ENCODE peak calls at places on chromosome 9, in seven cellular contexts. Q is brain microvascular endothelial cell, Z is epithelial cell of proximal tubule, V is stomach, D is AG09309, J is endodermal cell, A is aorta. M is an unnamed sample.

GRCh38 chr9:95182854-95183563 is 134.5 kb downstream of the FANCC start:
- DNase-seq in A (no peak), V (no peak), D (no peak), Q (peak), J (peak), Z (no peak), M (no peak)

GRCh38 chr9:128877852-128878251 is 3.9 kb downstream of the KYAT1 start:
- DNase-seq in Z (no peak), A (peak), D (no peak), V (no peak), J (no peak), Q (no peak), M (no peak)

GRCh38 chr9:36623280-36623679 is 50.6 kb downstream of the MELK start:
- DNase-seq in V (no peak), D (no peak), A (no peak), Z (no peak), J (no peak), Q (peak), M (peak)

GRCh38 chr9:4750021-4750673 is 9.1 kb upstream of the AK3 start:
- DNase-seq in D (no peak), J (no peak), Z (no peak), Q (peak), A (no peak), V (no peak), M (no peak)

GRCh38 chr9:86041331-86041741 is 58.0 kb downstream of the GOLM1 start:
- DNase-seq in J (no peak), A (no peak), V (no peak), Q (no peak), Z (peak), D (peak), M (peak)

GRCh38 chr9:88874391-88874790 is 116.9 kb upstream of the S1PR3 start:
- DNase-seq in D (no peak), Z (no peak), J (no peak), Q (no peak), V (no peak), A (no peak), M (no peak)

GRCh38 chr9:129320575-129321311 is 142.7 kb upstream of the IER5L start:
- DNase-seq in Z (peak), A (peak), D (peak), Q (peak), J (peak), V (peak), M (peak)

GRCh38 chr9:99181621-99182020 is 40.1 kb downstream of the ALG2 start:
- DNase-seq in Z (no peak), V (no peak), A (no peak), J (no peak), Q (peak), D (no peak), M (peak)

GRCh38 chr9:841371-842209 is at the start of gene DMRT1:
- DNase-seq in D (no peak), Q (no peak), Z (no peak), A (no peak), J (peak), V (no peak), M (no peak)

GRCh38 chr9:36276840-36277239 is 18.6 kb upstream of the GNE start:
- DNase-seq in Q (peak), Z (no peak), J (no peak), A (no peak), V (no peak), D (no peak), M (peak)

GRCh38 chr9:95021166-95021886 is 294.8 kb downstream of the AOPEP start:
- DNase-seq in Q (no peak), A (no peak), Z (no peak), V (no peak), J (no peak), D (no peak), M (no peak)

GRCh38 chr9:129140397-129141065 is 29.3 kb downstream of the PTPA start:
- DNase-seq in Z (no peak), Q (peak), A (peak), V (peak), J (peak), D (no peak), M (no peak)

GRCh38 chr9:114403153-114403756 is 15.5 kb upstream of the AKNA start:
- DNase-seq in Z (no peak), J (no peak), A (no peak), Q (no peak), V (no peak), D (no peak), M (no peak)
- H3K4me3 ChIP-seq in Z (no peak), J (no peak), A (no peak), Q (no peak), V (no peak), D (no peak), M (no peak)

GRCh38 chr9:123070210-123070609 is 36.7 kb downstream of the GPR21 start:
- DNase-seq in J (no peak), D (no peak), V (no peak), Q (no peak), Z (no peak), A (no peak), M (no peak)

GRCh38 chr9:123073991-123074422 is 40.5 kb downstream of the GPR21 start:
- DNase-seq in V (no peak), Q (no peak), D (peak), Z (no peak), J (no peak), A (no peak), M (peak)

GRCh38 chr9:123072407-123072995 is 39.0 kb downstream of the GPR21 start:
- DNase-seq in D (no peak), Z (no peak), A (no peak), Q (no peak), J (peak), V (no peak), M (no peak)

GRCh38 chr9:123074627-123075026 is 41.2 kb downstream of the GPR21 start:
- DNase-seq in D (no peak), Z (no peak), Q (no peak), V (no peak), J (no peak), A (no peak), M (no peak)

GRCh38 chr9:123073441-123073840 is 40.0 kb downstream of the GPR21 start:
- DNase-seq in Q (no peak), Z (no peak), A (no peak), V (no peak), J (no peak), D (no peak), M (no peak)
- H3K4me3 ChIP-seq in Q (no peak), Z (no peak), A (no peak), V (no peak), J (no peak), D (no peak), M (no peak)

GRCh38 chr9:111965566-111966019 is 69.0 kb downstream of the UGCG start:
- DNase-seq in Z (peak), Q (peak), J (no peak), A (no peak), V (no peak), D (peak), M (peak)
- H3K4me3 ChIP-seq in Z (no peak), Q (no peak), J (no peak), A (no peak), V (no peak), D (no peak), M (no peak)

GRCh38 chr9:136664000-136664798 is 1.5 kb downstream of the EGFL7 start:
- DNase-seq in V (no peak), Q (no peak), A (no peak), J (no peak), D (no peak), Z (no peak), M (no peak)

GRCh38 chr9:136662326-136662655 is 425 bp upstream of the EGFL7 start:
- DNase-seq in J (no peak), Q (no peak), V (no peak), A (no peak), Z (no peak), D (no peak), M (no peak)

GRCh38 chr9:136662656-136663310 is at the start of gene EGFL7:
- DNase-seq in Z (no peak), Q (no peak), J (no peak), A (no peak), V (no peak), D (no peak), M (no peak)

GRCh38 chr9:136664799-136665082 is 2.0 kb downstream of the EGFL7 start:
- DNase-seq in D (no peak), Z (no peak), V (no peak), A (no peak), J (no peak), Q (no peak), M (no peak)

DNA sequence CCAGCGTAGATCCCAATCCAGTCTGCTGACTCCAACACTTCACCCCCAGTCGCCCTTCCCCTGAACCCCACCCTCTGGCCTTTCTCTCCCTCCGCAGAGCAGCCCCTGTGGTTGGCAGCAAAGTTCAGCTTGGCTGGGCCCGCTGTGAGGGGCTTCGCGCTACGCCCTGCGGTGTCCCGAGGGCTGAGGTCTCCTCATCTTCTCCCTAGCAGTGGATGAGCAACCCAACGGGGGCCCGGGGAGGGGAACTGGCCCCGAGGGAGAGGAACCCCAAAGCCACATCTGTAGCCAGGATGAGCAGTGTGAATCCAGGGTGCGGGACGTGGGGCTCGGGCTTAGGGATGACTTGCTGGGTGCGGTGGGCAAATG is 579 bp downstream of the EGFL7 start:
- DNase-seq in Q (no peak), D (no peak), Z (no peak), J (no peak), A (no peak), V (no peak), M (no peak)
- H3K4me3 ChIP-seq in Q (no peak), D (no peak), Z (no peak), J (no peak), A (no peak), V (peak), M (no peak)

GRCh38 chr9:135700525-135700924 is 1.2 kb upstream of the SOHLH1 start:
- DNase-seq in V (no peak), D (no peak), Q (no peak), A (no peak), J (no peak), Z (no peak), M (no peak)

GRCh38 chr9:135703726-135704125 is 1.7 kb downstream of the KCNT1 start:
- DNase-seq in J (peak), Z (no peak), V (no peak), Q (no peak), D (no peak), A (no peak), M (no peak)

GRCh38 chr9:135699440-135699839 is at the start of gene SOHLH1:
- DNase-seq in D (no peak), J (no peak), V (no peak), Q (no peak), Z (no peak), A (no peak), M (no peak)

GRCh38 chr9:135702002-135702721 is at the start of gene KCNT1:
- DNase-seq in V (peak), Z (no peak), Q (peak), J (peak), D (no peak), A (no peak), M (no peak)

GRCh38 chr9:135701067-135701967 is 668 bp upstream of the KCNT1 start:
- DNase-seq in J (no peak), A (no peak), Q (no peak), D (no peak), Z (no peak), V (no peak), M (no peak)
- H3K4me3 ChIP-seq in J (no peak), A (no peak), Q (peak), D (no peak), Z (no peak), V (no peak), M (peak)